ENCODE peak calls at places on chromosomes 5 and 9, in eight cellular contexts. N is heart left ventricle, J is neural progenitor cell, U is uterus, C is chondrocyte, S is colonic mucosa, E is cardiac fibroblast, L is Calu3. Q is an unnamed sample.

GRCh38 chr9:87818308-87818707 is 64.4 kb upstream of the SPATA31E1 start:
- DNase-seq in E (no peak), S (no peak), U (no peak), J (no peak), L (no peak), C (no peak), N (no peak), Q (no peak)

GRCh38 chr9:130003943-130004552 is 38.9 kb downstream of the FNBP1 start:
- DNase-seq in L (no peak), S (peak), N (no peak), C (no peak), E (no peak), J (no peak), U (no peak), Q (no peak)

GRCh38 chr5:178319541-178320041 is 87.0 kb upstream of the PHYKPL start:
- DNase-seq in C (peak), J (no peak), S (no peak), E (no peak), U (no peak), N (no peak), L (no peak), Q (no peak)

GRCh38 chr5:150113047-150113744 is 26.8 kb upstream of the CSF1R start:
- DNase-seq in E (no peak), J (no peak), N (no peak), U (peak), S (peak), L (no peak), C (no peak), Q (no peak)

GRCh38 chr9:116589392-116590354 is 97.4 kb upstream of the TRIM32 start:
- DNase-seq in E (peak), L (no peak), N (no peak), U (no peak), S (peak), J (peak), C (no peak), Q (peak)

GRCh38 chr5:144187699-144188294 is 17.1 kb downstream of the KCTD16 start:
- DNase-seq in U (no peak), J (no peak), N (peak), L (peak), S (peak), C (no peak), E (peak), Q (peak)

GRCh38 chr5:140344683-140345423 is 1.6 kb downstream of the HBEGF start:
- DNase-seq in L (peak), C (peak), N (no peak), U (no peak), E (peak), J (no peak), S (peak), Q (no peak)

GRCh38 chr5:4017076-4017803 is 421.6 kb downstream of the IRX1 start:
- DNase-seq in L (no peak), N (no peak), S (no peak), C (no peak), E (no peak), U (no peak), J (no peak), Q (no peak)

GRCh38 chr9:88458716-88459115 is 70.5 kb downstream of the SPIN1 start:
- DNase-seq in U (no peak), S (no peak), L (no peak), J (no peak), E (peak), C (no peak), N (no peak), Q (peak)

GRCh38 chr9:5643005-5643624 is 14.2 kb downstream of the RIC1 start:
- DNase-seq in L (no peak), J (no peak), U (no peak), N (no peak), E (no peak), C (no peak), S (no peak), Q (no peak)

GRCh38 chr9:112764837-112765236 is 14.3 kb downstream of the SNX30 start:
- DNase-seq in J (peak), C (no peak), L (no peak), S (peak), E (no peak), U (no peak), N (no peak), Q (no peak)

GRCh38 chr9:89699646-89700045 is 94.8 kb downstream of the GADD45G start:
- DNase-seq in C (no peak), N (no peak), E (no peak), U (no peak), J (no peak), S (no peak), L (no peak), Q (no peak)

GRCh38 chr9:4490705-4491620 is 695 bp downstream of the SLC1A1 start:
- DNase-seq in E (peak), S (peak), C (no peak), J (peak), U (no peak), N (no peak), L (no peak), Q (no peak)

GRCh38 chr5:175826980-175827379 is 44.4 kb upstream of the CPLX2 start:
- DNase-seq in C (no peak), L (no peak), S (no peak), U (no peak), N (no peak), E (no peak), J (no peak), Q (no peak)

GRCh38 chr9:129868571-129869486 is 33.6 kb downstream of the USP20 start:
- DNase-seq in S (peak), N (peak), U (no peak), C (no peak), J (no peak), L (no peak), E (no peak), Q (no peak)

GRCh38 chr9:137975527-137975913 is 97.9 kb downstream of the CACNA1B start:
- DNase-seq in S (no peak), C (no peak), E (no peak), N (peak), U (no peak), J (no peak), L (no peak), Q (no peak)

GRCh38 chr5:102627311-102627710 is 127.8 kb upstream of the PAM start:
- DNase-seq in E (peak), L (no peak), C (no peak), U (no peak), N (no peak), J (no peak), S (no peak), Q (peak)

GRCh38 chr5:79143684-79144379 is 32.2 kb downstream of the BHMT start:
- DNase-seq in N (no peak), J (no peak), C (no peak), S (no peak), E (peak), L (peak), U (no peak), Q (peak)

GRCh38 chr9:93276973-93277372 is 93.0 kb downstream of the WNK2 start:
- DNase-seq in S (peak), J (no peak), U (no peak), N (no peak), C (no peak), L (no peak), E (no peak), Q (no peak)

GRCh38 chr5:142720561-142721275 is 34.8 kb upstream of the FGF1 start:
- DNase-seq in S (peak), C (no peak), N (peak), U (no peak), J (no peak), E (peak), L (peak), Q (no peak)
- TF ChIP-seq CTCF in S (no peak), C (no peak), N (no peak), U (no peak), J (no peak), E (no peak), L (no peak), Q (no peak)

GRCh38 chr5:6623228-6623627 is 9.6 kb downstream of the NSUN2 start:
- DNase-seq in J (no peak), N (no peak), E (no peak), S (no peak), U (no peak), C (no peak), L (no peak), Q (no peak)

GRCh38 chr5:6623941-6624340 is 8.9 kb downstream of the NSUN2 start:
- DNase-seq in N (no peak), S (no peak), C (no peak), L (no peak), J (no peak), E (no peak), U (no peak), Q (no peak)

GRCh38 chr5:6632324-6632930 is 417 bp downstream of the NSUN2 start:
- DNase-seq in C (no peak), S (no peak), L (no peak), J (no peak), N (no peak), E (peak), U (no peak), Q (peak)

GRCh38 chr5:6631441-6631840 is 1.4 kb downstream of the NSUN2 start:
- DNase-seq in L (no peak), E (peak), N (no peak), J (no peak), C (no peak), U (no peak), S (no peak), Q (no peak)

GRCh38 chr5:6626494-6626893 is 6.3 kb downstream of the NSUN2 start:
- DNase-seq in U (no peak), S (no peak), J (no peak), C (no peak), N (no peak), L (no peak), E (no peak), Q (no peak)
- TF ChIP-seq CTCF in U (no peak), S (no peak), J (no peak), C (no peak), N (no peak), L (no peak), E (no peak), Q (no peak)

GRCh38 chr5:1826235-1826980 is 25.2 kb downstream of the NDUFS6 start:
- DNase-seq in J (no peak), L (no peak), E (no peak), S (no peak), N (no peak), C (no peak), U (no peak), Q (no peak)
- TF ChIP-seq CTCF in J (no peak), L (no peak), E (no peak), S (no peak), N (no peak), C (no peak), U (no peak), Q (no peak)

GRCh38 chr5:76715734-76716455 is at the start of gene F2R:
- DNase-seq in C (no peak), N (peak), U (peak), J (peak), E (peak), S (peak), L (peak), Q (peak)
- TF ChIP-seq CTCF in C (peak), N (peak), U (peak), J (peak), E (peak), S (peak), L (peak), Q (peak)

DNA sequence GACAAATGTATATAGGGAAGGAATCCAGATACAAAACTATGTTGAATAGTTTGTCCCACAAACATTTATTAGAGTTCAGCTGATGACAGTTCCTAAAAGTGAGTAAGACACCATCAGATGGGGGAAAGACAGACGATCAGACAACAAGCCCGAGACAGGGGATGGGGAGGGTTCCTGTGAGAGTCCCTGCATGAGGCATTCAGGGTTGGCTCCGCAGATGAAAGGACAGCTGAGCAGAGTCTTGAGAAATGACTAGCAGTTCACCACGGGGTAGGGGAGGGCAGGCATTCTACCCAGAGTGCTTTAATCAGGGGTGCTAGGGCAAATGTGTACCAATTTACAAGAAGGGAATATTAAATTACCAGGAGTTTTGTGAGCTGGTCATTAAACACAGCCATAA is 28.0 kb downstream of the TNFSF15 start:
- DNase-seq in C (no peak), N (no peak), E (peak), L (no peak), U (no peak), J (no peak), S (no peak), Q (no peak)
- TF ChIP-seq CTCF in C (no peak), N (no peak), E (no peak), L (no peak), U (no peak), J (no peak), S (no peak), Q (no peak)

GRCh38 chr9:127930298-127931091 is at the start of gene PIP5KL1:
- DNase-seq in E (peak), U (peak), J (peak), C (no peak), L (peak), N (peak), S (peak), Q (peak)
- TF ChIP-seq CTCF in E (no peak), U (no peak), J (peak), C (peak), L (no peak), N (no peak), S (no peak), Q (peak)

DNA sequence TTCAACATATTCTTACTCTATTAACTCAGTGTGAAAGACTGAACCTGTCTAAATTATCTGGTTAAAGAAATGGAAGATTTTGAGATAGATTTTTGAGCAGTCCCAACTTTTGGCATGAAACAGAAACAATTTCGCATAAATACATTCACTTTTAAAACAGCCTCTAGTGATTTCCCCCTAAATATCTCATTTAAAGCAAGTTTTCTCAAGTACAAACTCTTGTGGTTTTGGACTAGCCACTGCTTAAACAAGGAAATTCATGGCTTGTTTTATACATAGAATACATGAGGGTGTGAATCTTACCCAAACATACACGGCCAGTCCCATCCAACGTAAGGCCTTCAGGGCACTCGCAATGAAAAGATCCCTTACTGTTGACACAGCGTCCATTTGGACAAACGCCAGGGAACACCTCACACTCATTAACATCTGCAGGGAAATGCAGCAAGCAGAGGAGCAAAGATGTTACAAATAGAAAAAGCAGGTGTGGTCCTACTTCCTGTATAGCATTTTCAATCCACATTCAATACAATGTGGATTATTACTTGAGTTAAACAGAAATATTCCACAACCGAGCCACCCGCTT is 188.9 kb downstream of the FBN2 start:
- DNase-seq in S (peak), J (no peak), L (peak), C (no peak), E (peak), U (no peak), N (no peak), Q (no peak)
- TF ChIP-seq CTCF in S (no peak), J (no peak), L (no peak), C (no peak), E (no peak), U (no peak), N (no peak), Q (no peak)

GRCh38 chr5:80959768-80960442 is at the start of gene RASGRF2:
- DNase-seq in J (peak), U (peak), E (peak), L (peak), C (no peak), S (peak), N (peak), Q (no peak)

GRCh38 chr5:80959138-80959537 is 1.0 kb upstream of the RASGRF2 start:
- DNase-seq in U (no peak), E (no peak), J (peak), L (no peak), N (no peak), C (no peak), S (no peak), Q (no peak)

GRCh38 chr5:80962630-80963520 is 2.7 kb downstream of the RASGRF2 start:
- DNase-seq in L (no peak), C (no peak), J (peak), E (no peak), S (no peak), N (no peak), U (no peak), Q (no peak)

GRCh38 chr5:80961376-80962281 is 1.5 kb downstream of the RASGRF2 start:
- DNase-seq in U (no peak), L (peak), N (no peak), S (peak), E (no peak), C (no peak), J (peak), Q (no peak)

DNA sequence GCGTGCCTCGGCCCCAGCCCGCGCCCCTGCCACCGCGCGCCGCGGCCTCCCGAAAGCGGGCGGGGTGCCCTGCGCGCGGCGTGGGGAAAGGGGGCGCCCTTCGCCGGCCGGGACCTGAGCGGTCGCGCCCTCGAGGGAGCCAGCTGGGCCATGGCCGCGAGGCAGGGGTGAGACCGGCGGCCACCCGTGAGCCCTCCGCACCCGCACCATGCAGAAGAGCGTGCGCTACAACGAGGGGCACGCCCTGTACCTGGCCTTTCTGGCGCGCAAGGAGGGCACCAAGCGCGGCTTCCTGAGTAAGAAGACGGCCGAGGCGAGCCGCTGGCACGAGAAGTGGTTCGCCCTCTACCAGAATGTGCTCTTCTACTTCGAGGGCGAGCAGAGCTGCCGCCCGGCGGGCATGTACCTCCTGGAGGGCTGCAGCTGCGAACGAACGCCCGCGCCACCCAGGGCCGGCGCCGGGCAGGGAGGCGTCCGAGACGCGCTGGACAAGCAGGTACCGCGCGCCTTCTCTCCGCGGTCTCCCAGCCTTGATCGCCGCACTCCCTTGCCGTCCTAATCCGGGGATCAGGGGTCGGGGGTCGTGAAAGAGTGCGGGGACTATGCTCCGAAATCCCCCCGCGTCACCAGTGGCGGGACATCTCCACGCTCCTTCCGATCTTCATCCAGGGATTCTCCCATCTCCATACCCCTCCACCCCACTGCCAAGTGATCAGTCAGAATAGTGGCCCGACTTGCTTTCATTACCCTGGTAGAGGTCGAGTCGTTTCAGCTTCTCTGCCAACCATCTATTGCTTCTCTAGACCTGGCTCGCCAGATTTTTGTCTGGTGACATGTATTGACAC is 590 bp downstream of the RASGRF2 start:
- DNase-seq in J (peak), C (no peak), U (peak), N (peak), E (peak), S (peak), L (peak), Q (no peak)
- TF ChIP-seq CTCF in J (peak), C (peak), U (no peak), N (peak), E (no peak), S (no peak), L (peak), Q (peak)

DNA sequence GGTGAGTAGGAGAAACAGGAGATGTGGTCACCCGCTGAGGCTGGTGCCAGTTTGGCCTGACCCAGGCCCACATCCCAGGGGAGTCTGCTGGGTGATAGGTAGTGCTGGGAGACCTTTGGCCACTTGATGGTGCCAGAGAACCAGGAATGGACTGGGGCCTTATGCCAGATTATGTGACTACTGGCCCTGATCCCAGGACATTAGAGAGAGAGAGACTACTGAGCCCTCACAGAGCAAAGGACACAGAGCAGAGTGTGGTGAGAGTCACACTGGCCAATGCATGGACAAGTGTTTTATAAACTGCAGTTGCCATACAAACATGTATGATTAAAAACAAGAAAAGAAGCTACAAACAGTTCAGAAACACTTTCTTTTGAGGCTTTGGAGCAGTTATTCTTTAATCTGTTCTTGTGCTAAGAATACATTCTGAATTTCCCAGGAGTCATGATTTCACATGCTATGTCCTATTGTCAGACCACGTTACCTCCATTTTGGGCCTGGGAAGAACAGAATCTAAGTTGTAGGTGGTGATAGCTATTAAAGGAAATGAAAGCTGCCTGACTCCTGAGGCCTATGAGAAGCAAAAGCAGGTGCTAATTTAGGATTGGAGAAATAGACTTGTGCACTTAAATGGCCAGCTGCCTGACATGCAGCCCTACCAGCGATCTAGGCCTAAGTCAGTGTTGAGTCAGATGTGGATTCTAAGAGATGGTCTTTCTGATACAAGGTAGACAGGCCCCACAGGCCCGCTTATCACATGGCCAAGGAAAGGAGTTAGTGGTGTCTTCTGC is 32.6 kb upstream of the TMOD1 start:
- DNase-seq in J (peak), N (peak), C (no peak), S (peak), E (peak), L (peak), U (peak), Q (peak)
- TF ChIP-seq CTCF in J (peak), N (peak), C (peak), S (peak), E (peak), L (no peak), U (peak), Q (peak)

Q was measured in HFFc6.